ENCODE peak calls at places on chromosomes 4 and X, in four cellular contexts. Z, F, J and V are unnamed samples.
A peak's percentile ranks its signal among the peaks of the same experiment; 100 is the strongest.

GRCh38 chrX:116267511-116268040 is 97.0 kb downstream of the AGTR2 start:
- DNase-seq in Z (no peak), F (no peak), J (no peak), V (no peak)

GRCh38 chrX:139125916-139126315 is 404.6 kb upstream of the F9 start:
- DNase-seq in Z (no peak), F (no peak), J (no peak), V (no peak)

GRCh38 chr4:35399912-35400311 is 844.4 kb downstream of the ARAP2 start:
- DNase-seq in Z (no peak), F (no peak), J (no peak), V (no peak)

GRCh38 chr4:19400820-19401219 is 850.9 kb upstream of the SLIT2 start:
- DNase-seq in Z (no peak), F (no peak), J (no peak), V (no peak)

GRCh38 chr4:110344165-110344564 is 131.8 kb upstream of the ENPEP start:
- DNase-seq in Z (no peak), F (no peak), J (no peak), V (no peak)

GRCh38 chrX:22748093-22748999 is 251.4 kb upstream of the DDX53 start:
- DNase-seq in Z (no peak), F (peak; percentile 50), J (peak; percentile 50), V (no peak)

GRCh38 chr4:2364654-2365053 is 53.8 kb downstream of the ZFYVE28 start:
- DNase-seq in Z (peak; percentile 63), F (no peak), J (no peak), V (peak; percentile 50)

GRCh38 chrX:45843518-45843917 is 642.8 kb upstream of the DIPK2B start:
- DNase-seq in Z (no peak), F (no peak), J (no peak), V (no peak)

GRCh38 chr4:148874331-148874730 is 432.1 kb upstream of the NR3C2 start:
- DNase-seq in Z (no peak), F (no peak), J (no peak), V (no peak)

GRCh38 chrX:119981286-119982070 is 37.9 kb upstream of the NKAP start:
- DNase-seq in Z (no peak), F (no peak), J (peak; percentile 49), V (no peak)

GRCh38 chrX:142095816-142096215 is 109.3 kb downstream of the MAGEC2 start:
- DNase-seq in Z (no peak), F (no peak), J (no peak), V (no peak)